ENCODE peak calls at places on chromosomes 12 and 14, in nine cellular contexts. One of them, this sample, is unnamed.

GRCh38 chr12:79250955-79251354 is 386.4 kb downstream of the SYT1 start:
- DNase-seq in effector memory CD4-positive, alpha-beta T cell: no peak
- DNase-seq in T-helper 1 cell: no peak
- DNase-seq in T-helper 9 cell: no peak
- DNase-seq in neuronal stem cell: no peak
- DNase-seq in islet precursor cell: no peak
- DNase-seq in activated CD4-positive, alpha-beta T cell treated with anti-CD3 and anti-CD28 coated beads for 48 hours: no peak
- DNase-seq in adrenal gland: no peak
- DNase-seq in HuH-7.5: no peak
- DNase-seq in this sample: no peak

GRCh38 chr12:77754086-77754485 is 76.6 kb upstream of the NAV3 start:
- DNase-seq in effector memory CD4-positive, alpha-beta T cell: no peak
- DNase-seq in T-helper 1 cell: no peak
- DNase-seq in T-helper 9 cell: no peak
- DNase-seq in neuronal stem cell: peak
- DNase-seq in islet precursor cell: no peak
- DNase-seq in activated CD4-positive, alpha-beta T cell treated with anti-CD3 and anti-CD28 coated beads for 48 hours: no peak
- DNase-seq in adrenal gland: no peak
- DNase-seq in HuH-7.5: no peak
- DNase-seq in this sample: peak

GRCh38 chr14:92813201-92813600 is 19.1 kb downstream of the GOLGA5 start:
- DNase-seq in effector memory CD4-positive, alpha-beta T cell: no peak
- DNase-seq in T-helper 1 cell: no peak
- DNase-seq in T-helper 9 cell: no peak
- DNase-seq in neuronal stem cell: no peak
- DNase-seq in islet precursor cell: no peak
- DNase-seq in activated CD4-positive, alpha-beta T cell treated with anti-CD3 and anti-CD28 coated beads for 48 hours: no peak
- DNase-seq in adrenal gland: no peak
- DNase-seq in HuH-7.5: no peak
- DNase-seq in this sample: no peak

GRCh38 chr14:90758959-90759358 is 57.3 kb downstream of the TTC7B start:
- DNase-seq in effector memory CD4-positive, alpha-beta T cell: no peak
- DNase-seq in T-helper 1 cell: no peak
- DNase-seq in T-helper 9 cell: peak
- DNase-seq in neuronal stem cell: no peak
- DNase-seq in islet precursor cell: no peak
- DNase-seq in activated CD4-positive, alpha-beta T cell treated with anti-CD3 and anti-CD28 coated beads for 48 hours: peak
- DNase-seq in adrenal gland: peak
- DNase-seq in HuH-7.5: no peak
- DNase-seq in this sample: no peak

GRCh38 chr14:75514673-75515630 is 7.3 kb upstream of the BATF start:
- DNase-seq in effector memory CD4-positive, alpha-beta T cell: peak
- DNase-seq in T-helper 1 cell: peak
- DNase-seq in T-helper 9 cell: peak
- DNase-seq in neuronal stem cell: no peak
- DNase-seq in islet precursor cell: no peak
- DNase-seq in activated CD4-positive, alpha-beta T cell treated with anti-CD3 and anti-CD28 coated beads for 48 hours: peak
- DNase-seq in adrenal gland: no peak
- DNase-seq in HuH-7.5: no peak
- DNase-seq in this sample: peak

GRCh38 chr14:52067873-52068740 is 752 bp downstream of the NID2 start:
- DNase-seq in effector memory CD4-positive, alpha-beta T cell: no peak
- DNase-seq in T-helper 1 cell: no peak
- DNase-seq in T-helper 9 cell: no peak
- DNase-seq in neuronal stem cell: peak
- DNase-seq in islet precursor cell: peak
- DNase-seq in activated CD4-positive, alpha-beta T cell treated with anti-CD3 and anti-CD28 coated beads for 48 hours: peak
- DNase-seq in adrenal gland: no peak
- DNase-seq in HuH-7.5: no peak
- DNase-seq in this sample: peak

GRCh38 chr12:6067152-6067916 is 57.1 kb downstream of the VWF start:
- DNase-seq in effector memory CD4-positive, alpha-beta T cell: no peak
- DNase-seq in T-helper 1 cell: no peak
- DNase-seq in T-helper 9 cell: no peak
- DNase-seq in neuronal stem cell: no peak
- DNase-seq in islet precursor cell: peak
- DNase-seq in activated CD4-positive, alpha-beta T cell treated with anti-CD3 and anti-CD28 coated beads for 48 hours: no peak
- DNase-seq in adrenal gland: peak
- DNase-seq in HuH-7.5: peak
- DNase-seq in this sample: peak

GRCh38 chr14:75672588-75673192 is 11.6 kb downstream of the TTLL5 start:
- DNase-seq in effector memory CD4-positive, alpha-beta T cell: no peak
- DNase-seq in T-helper 1 cell: no peak
- DNase-seq in T-helper 9 cell: no peak
- DNase-seq in neuronal stem cell: no peak
- DNase-seq in islet precursor cell: no peak
- DNase-seq in activated CD4-positive, alpha-beta T cell treated with anti-CD3 and anti-CD28 coated beads for 48 hours: no peak
- DNase-seq in adrenal gland: no peak
- DNase-seq in HuH-7.5: no peak
- DNase-seq in this sample: no peak

GRCh38 chr12:104669851-104670337 is 213.1 kb downstream of the CHST11 start:
- DNase-seq in effector memory CD4-positive, alpha-beta T cell: peak
- DNase-seq in T-helper 1 cell: no peak
- DNase-seq in T-helper 9 cell: peak
- DNase-seq in neuronal stem cell: no peak
- DNase-seq in islet precursor cell: no peak
- DNase-seq in activated CD4-positive, alpha-beta T cell treated with anti-CD3 and anti-CD28 coated beads for 48 hours: no peak
- DNase-seq in adrenal gland: peak
- DNase-seq in HuH-7.5: no peak
- DNase-seq in this sample: peak

GRCh38 chr12:13146539-13146938 is 43.1 kb upstream of the GSG1 start:
- DNase-seq in effector memory CD4-positive, alpha-beta T cell: no peak
- DNase-seq in T-helper 1 cell: no peak
- DNase-seq in T-helper 9 cell: no peak
- DNase-seq in neuronal stem cell: no peak
- DNase-seq in islet precursor cell: no peak
- DNase-seq in activated CD4-positive, alpha-beta T cell treated with anti-CD3 and anti-CD28 coated beads for 48 hours: no peak
- DNase-seq in adrenal gland: peak
- DNase-seq in HuH-7.5: no peak
- DNase-seq in this sample: no peak

GRCh38 chr12:124374147-124374546 is 79.3 kb downstream of the RFLNA start:
- DNase-seq in effector memory CD4-positive, alpha-beta T cell: no peak
- DNase-seq in T-helper 1 cell: no peak
- DNase-seq in T-helper 9 cell: no peak
- DNase-seq in neuronal stem cell: no peak
- DNase-seq in islet precursor cell: no peak
- DNase-seq in activated CD4-positive, alpha-beta T cell treated with anti-CD3 and anti-CD28 coated beads for 48 hours: no peak
- DNase-seq in adrenal gland: no peak
- DNase-seq in HuH-7.5: no peak
- DNase-seq in this sample: no peak

GRCh38 chr12:3921142-3921520 is 47.9 kb upstream of the PARP11 start:
- DNase-seq in effector memory CD4-positive, alpha-beta T cell: no peak
- DNase-seq in T-helper 1 cell: no peak
- DNase-seq in T-helper 9 cell: no peak
- DNase-seq in neuronal stem cell: no peak
- DNase-seq in islet precursor cell: no peak
- DNase-seq in activated CD4-positive, alpha-beta T cell treated with anti-CD3 and anti-CD28 coated beads for 48 hours: no peak
- DNase-seq in adrenal gland: no peak
- DNase-seq in HuH-7.5: no peak
- DNase-seq in this sample: no peak

This sample was measured in endodermal cell.